ENCODE peak calls at places on chromosomes 3 and 15, in five cellular contexts. X, L, H, B and G are unnamed samples.

GRCh38 chr3:39148116-39149058 is 5.0 kb downstream of the CSRNP1 start:
- DNase-seq in X (no peak), L (peak), H (no peak), B (peak), G (no peak)

GRCh38 chr3:44529927-44530326 is 25.1 kb upstream of the ZKSCAN7 start:
- DNase-seq in X (no peak), L (no peak), H (no peak), B (no peak), G (no peak)

GRCh38 chr3:197380786-197381185 is 82.4 kb upstream of the DLG1 start:
- DNase-seq in X (no peak), L (no peak), H (no peak), B (no peak), G (no peak)

GRCh38 chr3:5813521-5813920 is 626.0 kb downstream of the EDEM1 start:
- DNase-seq in X (no peak), L (no peak), H (no peak), B (no peak), G (no peak)

GRCh38 chr3:132008841-132009638 is 25.8 kb downstream of the CPNE4 start:
- DNase-seq in X (no peak), L (no peak), H (no peak), B (no peak), G (no peak)

GRCh38 chr3:126170073-126170916 is 10.1 kb downstream of the ALDH1L1 start:
- DNase-seq in X (no peak), L (no peak), H (no peak), B (peak), G (no peak)

GRCh38 chr3:119810018-119810435 is 28.1 kb downstream of the NR1I2 start:
- DNase-seq in X (no peak), L (peak), H (no peak), B (peak), G (peak)

GRCh38 chr3:57006949-57007419 is 53.5 kb upstream of the SPATA12 start:
- DNase-seq in X (no peak), L (no peak), H (no peak), B (peak), G (no peak)

GRCh38 chr3:13210221-13210975 is 137.2 kb upstream of the IQSEC1 start:
- DNase-seq in X (no peak), L (no peak), H (no peak), B (no peak), G (no peak)

GRCh38 chr3:42501321-42501680 is 1.1 kb upstream of the VIPR1 start:
- DNase-seq in X (no peak), L (no peak), H (no peak), B (no peak), G (no peak)

GRCh38 chr3:101128786-101129185 is 135.6 kb upstream of the ABI3BP start:
- DNase-seq in X (no peak), L (no peak), H (no peak), B (peak), G (no peak)

GRCh38 chr3:169146866-169147245 is 516.7 kb downstream of the MECOM start:
- DNase-seq in X (no peak), L (no peak), H (no peak), B (no peak), G (no peak)

GRCh38 chr15:83064859-83065258 is 2.2 kb downstream of the BTBD1 start:
- DNase-seq in X (no peak), L (no peak), H (no peak), B (no peak), G (no peak)

GRCh38 chr3:27312044-27312668 is 57.0 kb downstream of the NEK10 start:
- DNase-seq in X (peak), L (peak), H (no peak), B (no peak), G (no peak)

GRCh38 chr15:66164788-66165187 is 88.8 kb downstream of the MEGF11 start:
- DNase-seq in X (no peak), L (no peak), H (no peak), B (no peak), G (no peak)

GRCh38 chr3:50573566-50574279 is 4.4 kb downstream of the HEMK1 start:
- DNase-seq in X (no peak), L (no peak), H (no peak), B (no peak), G (peak)

GRCh38 chr3:85077018-85077417 is 118.2 kb downstream of the CADM2 start:
- DNase-seq in X (no peak), L (no peak), H (no peak), B (no peak), G (no peak)

GRCh38 chr15:91456251-91456718 is 356.2 kb downstream of the SV2B start:
- DNase-seq in X (no peak), L (no peak), H (no peak), B (peak), G (no peak)

GRCh38 chr15:95277266-95277665 is 1045.9 kb downstream of the MCTP2 start:
- DNase-seq in X (no peak), L (no peak), H (no peak), B (no peak), G (no peak)

GRCh38 chr3:55481918-55482495 is 5.1 kb downstream of the WNT5A start:
- DNase-seq in X (no peak), L (no peak), H (peak), B (no peak), G (no peak)

GRCh38 chr3:14812196-14812785 is 6.5 kb upstream of the FGD5 start:
- DNase-seq in X (no peak), L (no peak), H (peak), B (no peak), G (no peak)

GRCh38 chr3:112005091-112005672 is 6.5 kb downstream of the TAGLN3 start:
- DNase-seq in X (no peak), L (no peak), H (no peak), B (no peak), G (no peak)

GRCh38 chr3:172520332-172520831 is 2.8 kb downstream of the TNFSF10 start:
- DNase-seq in X (no peak), L (no peak), H (no peak), B (no peak), G (no peak)

GRCh38 chr15:68711406-68711805 is 109.3 kb downstream of the ANP32A start:
- DNase-seq in X (no peak), L (no peak), H (no peak), B (no peak), G (no peak)

GRCh38 chr3:71926690-71927089 is 141.7 kb upstream of the PROK2 start:
- DNase-seq in X (no peak), L (no peak), H (no peak), B (no peak), G (no peak)

GRCh38 chr3:78757734-78758133 is 1010.1 kb downstream of the ROBO1 start:
- DNase-seq in X (no peak), L (peak), H (no peak), B (no peak), G (no peak)

GRCh38 chr3:52845691-52846426 is 11.0 kb upstream of the MUSTN1 start:
- DNase-seq in X (no peak), L (no peak), H (no peak), B (no peak), G (no peak)

GRCh38 chr15:68677996-68678395 is 99.2 kb downstream of the CORO2B start:
- DNase-seq in X (no peak), L (no peak), H (no peak), B (no peak), G (no peak)

GRCh38 chr3:113194747-113195400 is 16.5 kb upstream of the BOC start:
- DNase-seq in X (peak), L (peak), H (no peak), B (no peak), G (no peak)

GRCh38 chr3:53303549-53303948 is 43.8 kb downstream of the DCP1A start:
- DNase-seq in X (no peak), L (no peak), H (no peak), B (no peak), G (no peak)

GRCh38 chr3:66138336-66139234 is 82.2 kb upstream of the SLC25A26 start:
- DNase-seq in X (no peak), L (peak), H (peak), B (peak), G (no peak)

GRCh38 chr15:61479601-61480000 is 250.5 kb upstream of the RORA start:
- DNase-seq in X (no peak), L (no peak), H (no peak), B (no peak), G (no peak)

GRCh38 chr3:72329354-72329753 is 518.9 kb downstream of the SHQ1 start:
- DNase-seq in X (no peak), L (peak), H (peak), B (no peak), G (no peak)